ENCODE peak calls at places on chromosome 18, in eight cellular contexts. Q is H9, X is adrenal gland, K is psoas muscle, W is PC-3, G is pancreas, C is A549, A is cardiac muscle cell. E is an unnamed sample. For H3K4me1, the result is how much of the 10 kb centered on the place peaks cover.

GRCh38 chr18:78169487-78169886 is 810.1 kb upstream of the SALL3 start:
- DNase-seq in G (no peak), K (no peak), X (no peak), C (no peak), A (no peak), Q (no peak), W (no peak), E (no peak)

GRCh38 chr18:31429623-31430022 is 17.9 kb upstream of the DSG3 start:
- DNase-seq in K (no peak), X (no peak), A (no peak), C (peak), G (no peak), Q (peak), W (peak), E (no peak)

GRCh38 chr18:79528296-79528695 is 132.6 kb downstream of the NFATC1 start:
- DNase-seq in X (no peak), A (no peak), W (peak), C (no peak), G (no peak), K (no peak), Q (no peak), E (no peak)

GRCh38 chr18:46324556-46324955 is 220.4 kb downstream of the HAUS1 start:
- DNase-seq in C (peak), K (no peak), X (no peak), A (peak), W (peak), Q (no peak), G (no peak), E (no peak)

GRCh38 chr18:47929681-47930085 is 776 bp downstream of the SMAD2 start:
- DNase-seq in A (peak), W (peak), Q (no peak), K (no peak), C (no peak), X (no peak), G (no peak), E (no peak)

GRCh38 chr18:7417742-7418141 is 149.4 kb upstream of the PTPRM start:
- DNase-seq in W (peak), X (no peak), Q (no peak), A (peak), K (no peak), G (no peak), C (peak), E (no peak)

GRCh38 chr18:73683618-73684238 is 463.9 kb downstream of the FBXO15 start:
- DNase-seq in Q (no peak), K (no peak), A (peak), C (no peak), W (peak), X (no peak), G (no peak), E (no peak)

GRCh38 chr18:34121157-34121807 is 103.4 kb downstream of the NOL4 start:
- DNase-seq in G (no peak), K (no peak), W (peak), A (peak), Q (no peak), C (no peak), X (no peak), E (no peak)

GRCh38 chr18:36960038-36960437 is 131.1 kb downstream of the KIAA1328 start:
- DNase-seq in W (no peak), X (no peak), A (no peak), C (no peak), K (no peak), Q (no peak), G (no peak), E (no peak)

GRCh38 chr18:63949068-63949737 is at the start of gene HMSD:
- DNase-seq in K (no peak), Q (peak), G (peak), A (peak), C (peak), X (peak), W (peak), E (peak)

GRCh38 chr18:76621184-76621583 is 126.1 kb upstream of the ZNF516 start:
- DNase-seq in W (no peak), C (no peak), A (no peak), Q (no peak), X (no peak), K (no peak), G (no peak), E (no peak)

GRCh38 chr18:76621782-76622495 is 126.9 kb upstream of the ZNF516 start:
- DNase-seq in G (no peak), Q (no peak), K (no peak), W (no peak), A (peak), X (no peak), C (no peak), E (peak)

GRCh38 chr18:76618721-76619120 is 123.7 kb upstream of the ZNF516 start:
- DNase-seq in W (no peak), G (no peak), C (no peak), K (no peak), X (no peak), A (no peak), Q (no peak), E (no peak)

GRCh38 chr18:76619342-76620315 is 124.6 kb upstream of the ZNF516 start:
- DNase-seq in C (no peak), Q (peak), K (peak), W (no peak), A (peak), X (peak), G (peak), E (peak)

DNA sequence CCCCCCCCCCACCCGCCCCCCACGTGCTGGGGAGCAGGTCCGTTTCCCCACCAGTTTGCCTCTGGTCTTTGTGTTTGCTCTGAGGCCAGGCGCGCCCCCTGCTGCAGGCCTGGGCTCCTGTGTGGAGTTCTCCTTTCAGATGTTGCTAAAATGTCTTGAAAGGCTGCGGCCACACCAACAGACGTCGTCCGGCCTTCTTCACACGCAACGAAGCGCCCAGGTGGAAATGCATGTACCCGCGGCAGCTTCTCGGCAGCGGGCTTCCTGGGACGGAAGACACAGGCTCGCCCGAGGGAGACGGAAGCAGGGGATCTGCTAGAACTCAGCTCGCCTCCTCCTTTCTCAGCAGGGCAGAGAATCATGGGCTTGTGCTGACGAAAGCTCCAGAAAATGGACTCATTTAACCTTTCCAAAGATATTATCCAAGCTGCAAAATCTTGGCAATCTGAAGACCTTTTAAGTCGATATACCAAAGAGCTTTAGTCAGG is 125.3 kb upstream of the ZNF516 start:
- DNase-seq in G (no peak), A (peak), K (peak), C (no peak), X (peak), Q (peak), W (no peak), E (peak)
- TF ChIP-seq CTCF in G (no peak), A (peak), K (peak), C (no peak), X (peak), Q (peak), W (no peak), E (peak)

GRCh38 chr18:35618289-35618688 is 36.7 kb downstream of the GALNT1 start:
- DNase-seq in X (no peak), Q (no peak), C (no peak), W (no peak), G (no peak), K (no peak), A (no peak), E (no peak)
- H3K4me1 ChIP-seq in X (under half), Q (under half), C (half or more), W (under half), G (under half), K (half or more), A (under half), E (under half)

DNA sequence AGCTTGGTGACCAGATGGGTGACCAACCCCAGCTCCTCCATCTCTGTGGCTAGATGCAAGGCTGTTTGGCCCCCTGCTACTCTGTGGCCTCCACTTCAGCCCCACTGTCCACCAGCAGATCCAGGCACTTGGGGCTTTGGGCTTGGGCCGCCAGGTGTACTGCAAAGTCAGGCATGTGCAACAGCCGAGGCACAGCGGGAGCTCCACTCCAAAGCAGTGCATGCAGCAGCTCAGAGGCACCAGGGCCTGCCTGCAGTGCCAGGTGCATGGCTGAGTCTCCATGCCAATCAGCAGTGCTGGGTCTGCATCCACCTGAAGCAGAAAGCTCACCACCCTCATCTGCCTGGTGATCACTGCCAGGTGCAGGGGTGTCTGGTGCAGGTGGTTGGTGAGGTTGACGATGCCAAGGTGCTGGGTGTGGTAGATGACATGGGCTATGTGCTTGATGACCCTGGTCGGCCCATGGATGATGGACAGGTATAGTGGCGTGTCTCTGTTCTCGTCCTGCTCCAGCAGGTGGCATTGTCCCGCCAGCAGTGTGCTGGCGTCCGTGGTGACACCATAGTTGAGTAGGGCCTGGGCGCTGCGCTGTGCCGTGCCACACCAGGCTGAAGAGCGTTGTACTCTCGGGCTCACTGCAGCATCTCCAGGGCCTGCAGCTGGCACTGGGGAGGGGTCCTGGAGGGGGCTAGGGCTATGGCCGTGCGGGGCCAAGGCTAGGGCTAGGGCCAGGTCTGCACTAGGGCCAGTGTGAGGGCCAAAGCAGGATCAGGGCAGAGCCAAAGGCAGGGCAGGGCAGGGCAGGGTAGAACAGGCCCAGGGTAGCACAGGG is 1.0 kb upstream of the ANKRD62 start:
- DNase-seq in K (no peak), W (peak), G (peak), C (peak), A (no peak), X (no peak), Q (peak), E (peak)
- TF ChIP-seq CTCF in K (no peak), W (peak), G (peak), C (peak), A (no peak), X (no peak), Q (peak), E (peak)

DNA sequence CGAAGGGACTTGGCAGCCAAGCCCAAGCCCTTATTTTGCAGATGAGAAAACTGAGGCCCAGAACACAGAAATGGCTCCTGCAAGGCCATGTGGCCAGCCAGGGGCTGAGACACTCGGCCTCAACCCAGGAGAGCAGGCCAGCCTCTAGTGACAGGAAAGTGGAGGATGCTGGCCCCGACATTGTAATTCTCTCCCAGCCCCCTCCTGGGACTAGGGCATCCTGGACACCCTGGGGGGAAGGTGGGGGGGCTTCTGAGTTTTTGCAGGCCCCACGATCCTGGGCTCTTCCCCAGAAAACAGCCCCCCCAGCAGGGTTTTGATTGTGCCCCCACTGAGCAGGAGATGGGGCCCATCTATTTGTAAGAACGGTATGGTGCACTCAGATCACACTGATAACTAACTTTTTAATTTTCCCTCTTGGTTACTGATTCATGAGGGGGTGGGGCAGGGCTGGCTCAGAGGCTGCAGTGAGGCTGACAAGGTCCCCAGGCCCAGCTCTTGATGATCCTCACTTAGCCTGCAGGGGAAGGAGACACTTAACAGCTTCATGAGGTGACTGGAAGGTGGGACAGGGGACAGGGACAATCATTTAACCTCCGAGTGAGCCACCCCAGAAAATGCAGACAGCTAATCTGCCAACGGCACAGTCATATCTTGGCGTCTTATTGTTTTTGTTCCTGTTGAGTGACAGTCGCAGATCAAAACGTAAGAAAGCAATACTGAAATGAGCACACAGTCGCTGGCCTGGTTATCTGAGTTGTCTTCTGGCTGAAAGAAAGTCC is 18.9 kb downstream of the SMAD7 start:
- DNase-seq in W (no peak), K (no peak), G (no peak), C (no peak), Q (no peak), X (no peak), A (no peak), E (no peak)
- H3K4me1 ChIP-seq in W (under half), K (half or more), G (half or more), C (half or more), Q (under half), X (half or more), A (half or more), E (half or more)

E was measured in thyroid gland.